ENCODE peak calls at places on chromosomes 3 and 15, in nine cellular contexts. E, U, H, K, I, J, A, Q and Y are unnamed samples.

GRCh38 chr3:149221783-149222517 is at the start of gene CP:
- DNase-seq in J (no peak), E (peak), A (no peak), H (no peak), Q (no peak), U (no peak), I (no peak), K (no peak), Y (no peak)

GRCh38 chr3:11386413-11387155 is 114.4 kb downstream of the ATG7 start:
- DNase-seq in Q (no peak), K (peak), J (no peak), I (no peak), H (no peak), U (no peak), A (no peak), E (peak), Y (no peak)

GRCh38 chr3:166190360-166190759 is 353.1 kb upstream of the BCHE start:
- DNase-seq in U (no peak), A (no peak), Q (no peak), K (peak), I (no peak), H (peak), J (no peak), E (no peak), Y (no peak)

GRCh38 chr3:9068044-9068443 is 104.8 kb upstream of the RAD18 start:
- DNase-seq in U (no peak), I (no peak), E (no peak), H (no peak), K (no peak), A (no peak), J (no peak), Q (no peak), Y (no peak)

GRCh38 chr3:27943106-27943505 is 221.0 kb upstream of the EOMES start:
- DNase-seq in U (no peak), Q (no peak), K (peak), A (no peak), H (peak), J (no peak), I (no peak), E (peak), Y (no peak)

GRCh38 chr3:24192004-24192403 is 246.9 kb downstream of the NR1D2 start:
- DNase-seq in K (no peak), A (no peak), E (no peak), I (no peak), H (no peak), J (no peak), Q (no peak), U (no peak), Y (no peak)

GRCh38 chr3:133476971-133477375 is 77.1 kb downstream of the BFSP2 start:
- DNase-seq in H (no peak), I (no peak), U (no peak), Q (no peak), J (no peak), A (no peak), E (no peak), K (no peak), Y (no peak)

GRCh38 chr3:105629725-105630124 is 239.1 kb downstream of the CBLB start:
- DNase-seq in U (no peak), K (peak), A (no peak), J (no peak), Q (no peak), I (no peak), E (no peak), H (no peak), Y (no peak)

GRCh38 chr3:133083395-133083794 is 45.2 kb downstream of the TMEM108 start:
- DNase-seq in I (no peak), K (no peak), A (no peak), E (no peak), Q (no peak), J (no peak), U (no peak), H (no peak), Y (no peak)

GRCh38 chr3:161851941-161852566 is 355.4 kb downstream of the OTOL1 start:
- DNase-seq in Q (peak), E (peak), J (no peak), U (peak), I (peak), H (peak), K (peak), A (peak), Y (no peak)

GRCh38 chr3:180747805-180748361 is 68.6 kb upstream of the CCDC39 start:
- DNase-seq in Q (no peak), I (no peak), H (no peak), U (no peak), J (no peak), K (no peak), A (no peak), E (no peak), Y (no peak)

GRCh38 chr3:115986555-115987207 is 363.4 kb downstream of the GAP43 start:
- DNase-seq in K (peak), Q (no peak), U (no peak), E (peak), I (no peak), A (no peak), H (peak), J (no peak), Y (no peak)

GRCh38 chr3:9767418-9767817 is 2.3 kb downstream of the CAMK1 start:
- DNase-seq in J (no peak), I (no peak), K (no peak), A (no peak), H (no peak), U (no peak), E (no peak), Q (no peak), Y (no peak)

GRCh38 chr15:50128266-50128665 is 9.2 kb upstream of the ATP8B4 start:
- DNase-seq in H (peak), U (no peak), I (peak), J (no peak), A (peak), K (no peak), E (no peak), Q (peak), Y (no peak)

GRCh38 chr3:119817964-119818363 is 36.1 kb downstream of the NR1I2 start:
- DNase-seq in Q (no peak), I (no peak), U (no peak), E (no peak), K (no peak), J (no peak), H (peak), A (no peak), Y (no peak)

GRCh38 chr15:84759018-84759417 is 10.6 kb downstream of the ZNF592 start:
- DNase-seq in H (no peak), U (no peak), A (no peak), E (no peak), J (no peak), K (no peak), I (no peak), Q (no peak), Y (no peak)

GRCh38 chr3:105040026-105040622 is 326.6 kb upstream of the ALCAM start:
- DNase-seq in U (no peak), K (no peak), H (peak), E (peak), A (no peak), J (no peak), Q (no peak), I (no peak), Y (no peak)

GRCh38 chr3:100650651-100651611 is 41.5 kb downstream of the ADGRG7 start:
- DNase-seq in J (no peak), H (no peak), K (peak), U (no peak), I (no peak), E (peak), Q (no peak), A (no peak), Y (no peak)

GRCh38 chr3:5194801-5195509 is 7.4 kb downstream of the EDEM1 start:
- DNase-seq in E (peak), Q (no peak), U (no peak), I (no peak), K (peak), H (peak), J (no peak), A (no peak), Y (no peak)

GRCh38 chr3:161560006-161560637 is 63.5 kb downstream of the OTOL1 start:
- DNase-seq in J (no peak), H (peak), I (peak), Q (no peak), U (peak), E (peak), K (peak), A (no peak), Y (no peak)

GRCh38 chr15:90870354-90871096 is 2.1 kb downstream of the FURIN start:
- DNase-seq in J (no peak), I (no peak), A (no peak), Q (no peak), H (peak), E (peak), U (no peak), K (no peak), Y (no peak)

GRCh38 chr15:54374184-54374947 is 396.1 kb downstream of the UNC13C start:
- DNase-seq in A (no peak), U (peak), H (peak), E (no peak), J (peak), Q (no peak), K (no peak), I (no peak), Y (peak)

GRCh38 chr3:72343078-72343477 is 505.2 kb downstream of the SHQ1 start:
- DNase-seq in U (no peak), I (no peak), J (no peak), K (peak), E (no peak), H (no peak), Q (no peak), A (no peak), Y (no peak)

GRCh38 chr15:96501362-96501761 is 170.9 kb downstream of the NR2F2 start:
- DNase-seq in K (no peak), Q (no peak), H (no peak), U (no peak), J (no peak), A (no peak), I (no peak), E (no peak), Y (no peak)

GRCh38 chr15:49644364-49644794 is 23.5 kb downstream of the DTWD1 start:
- DNase-seq in J (no peak), K (no peak), A (no peak), U (no peak), Q (no peak), H (peak), E (peak), I (no peak), Y (no peak)

GRCh38 chr15:74374648-74375302 is 7.3 kb upstream of the CYP11A1 start:
- DNase-seq in J (no peak), I (no peak), K (no peak), H (no peak), A (no peak), U (no peak), E (no peak), Q (no peak), Y (peak)

GRCh38 chr15:20645956-20646355 is 104.4 kb upstream of the GOLGA6L6 start:
- DNase-seq in K (no peak), U (no peak), A (peak), I (peak), J (no peak), H (no peak), E (peak), Q (no peak), Y (peak)

GRCh38 chr15:90364251-90364650 is 12.2 kb downstream of the ZNF774 start:
- DNase-seq in I (no peak), H (no peak), U (no peak), A (no peak), Q (no peak), E (peak), K (peak), J (no peak), Y (no peak)

GRCh38 chr3:143090486-143090885 is 29.1 kb upstream of the CHST2 start:
- DNase-seq in J (no peak), U (no peak), E (no peak), A (no peak), H (peak), K (no peak), Q (no peak), I (no peak), Y (no peak)

GRCh38 chr3:21654662-21655061 is 96.3 kb downstream of the ZNF385D start:
- DNase-seq in Q (no peak), A (no peak), E (peak), H (no peak), K (peak), I (no peak), U (no peak), J (no peak), Y (no peak)

GRCh38 chr15:75666823-75667501 is 19.2 kb downstream of the SNX33 start:
- DNase-seq in E (peak), K (peak), I (peak), U (no peak), H (peak), J (no peak), A (peak), Q (no peak), Y (peak)

GRCh38 chr3:30934208-30934550 is 39.7 kb upstream of the GADL1 start:
- DNase-seq in H (peak), A (no peak), E (peak), Q (no peak), I (no peak), U (no peak), J (no peak), K (peak), Y (no peak)

GRCh38 chr3:38713121-38713520 is 63.6 kb upstream of the SCN5A start:
- DNase-seq in A (no peak), E (no peak), J (no peak), K (no peak), I (no peak), Q (no peak), U (no peak), H (peak), Y (no peak)
- H3K27ac ChIP-seq in A (no peak), E (no peak), J (no peak), K (no peak), I (no peak), Q (no peak), U (no peak), H (no peak), Y (no peak)

DNA sequence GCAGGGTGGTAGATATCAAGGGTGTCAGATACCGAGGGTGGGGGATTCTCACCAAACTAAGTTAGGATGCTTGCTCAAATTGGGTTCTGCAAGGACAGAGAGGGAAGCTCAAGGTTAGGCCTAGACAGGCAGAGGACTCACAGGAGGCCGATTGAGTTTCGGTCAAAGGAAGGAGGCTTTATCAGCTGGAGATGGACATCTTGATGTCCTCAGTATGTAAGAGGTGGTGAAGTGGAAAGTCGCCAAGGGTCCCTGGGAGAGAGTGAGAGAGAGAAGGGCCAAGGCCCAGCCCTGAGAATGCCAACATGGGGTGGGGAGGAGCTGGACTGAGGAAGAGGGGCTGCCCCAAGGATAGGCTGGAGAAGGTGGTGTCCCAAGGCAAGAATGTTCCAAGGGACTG is 102.3 kb downstream of the ARNT2 start:
- DNase-seq in U (no peak), Q (no peak), K (no peak), A (no peak), E (no peak), I (no peak), H (no peak), J (no peak), Y (no peak)
- H3K27ac ChIP-seq in U (no peak), Q (no peak), K (no peak), A (peak), E (no peak), I (no peak), H (no peak), J (no peak), Y (no peak)

DNA sequence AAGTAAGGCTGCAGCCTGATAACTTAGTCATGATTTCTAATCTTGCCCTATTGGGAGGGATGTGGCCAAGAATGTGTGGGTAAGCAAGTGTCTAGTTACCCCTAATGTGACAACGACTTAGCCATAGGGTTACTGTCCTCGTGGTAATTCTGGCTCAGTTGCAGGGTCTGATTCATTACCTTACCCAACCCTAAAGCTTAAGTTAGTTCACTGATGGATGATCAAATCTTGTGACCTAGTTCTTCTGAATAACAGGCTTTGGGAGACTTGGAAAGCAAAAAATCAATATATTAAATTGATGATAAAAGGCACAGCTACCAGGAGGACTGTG is 1.6 kb upstream of the INTS14 start:
- DNase-seq in I (no peak), E (no peak), J (no peak), A (no peak), K (peak), Q (no peak), H (no peak), U (no peak), Y (no peak)
- H3K27ac ChIP-seq in I (no peak), E (peak), J (peak), A (no peak), K (no peak), Q (peak), H (no peak), U (peak), Y (no peak)

GRCh38 chr3:47412842-47413520 is 32.2 kb downstream of the PTPN23 start:
- DNase-seq in A (no peak), U (no peak), K (no peak), H (no peak), E (no peak), I (no peak), J (peak), Q (no peak), Y (no peak)

GRCh38 chr3:47412453-47412756 is 31.6 kb downstream of the PTPN23 start:
- DNase-seq in J (no peak), E (no peak), Q (no peak), I (no peak), A (no peak), K (no peak), H (no peak), U (no peak), Y (no peak)

GRCh38 chr3:47414666-47415587 is 34.1 kb downstream of the PTPN23 start:
- DNase-seq in Q (no peak), J (peak), I (no peak), E (no peak), H (no peak), K (no peak), A (no peak), U (no peak), Y (no peak)

GRCh38 chr3:47413751-47414150 is 32.9 kb downstream of the PTPN23 start:
- DNase-seq in U (no peak), I (no peak), J (peak), A (no peak), Q (no peak), K (no peak), E (no peak), H (no peak), Y (no peak)

DNA sequence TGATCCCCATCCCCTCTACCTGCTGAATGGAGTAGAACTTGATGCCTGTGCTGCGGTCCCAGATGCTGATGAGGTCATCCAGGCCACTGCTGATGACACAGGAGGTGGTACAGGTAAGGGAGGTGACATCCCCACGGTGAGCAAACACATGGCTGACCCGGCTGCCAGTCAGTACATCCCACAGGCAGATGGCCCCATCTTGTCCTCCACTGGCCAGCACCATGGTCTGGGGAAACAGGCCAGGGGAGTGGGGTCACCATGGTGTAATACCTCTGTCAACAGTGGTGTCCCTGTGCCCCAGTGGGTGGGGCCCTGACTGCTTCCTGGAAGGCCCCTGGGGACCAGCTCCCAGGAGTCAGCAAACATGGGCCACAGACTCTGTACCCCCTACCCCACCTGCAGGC is 33.3 kb downstream of the PTPN23 start:
- DNase-seq in U (no peak), Q (no peak), H (no peak), E (no peak), K (no peak), A (no peak), J (no peak), I (no peak), Y (no peak)
- H3K27ac ChIP-seq in U (no peak), Q (peak), H (no peak), E (no peak), K (no peak), A (no peak), J (no peak), I (no peak), Y (no peak)

DNA sequence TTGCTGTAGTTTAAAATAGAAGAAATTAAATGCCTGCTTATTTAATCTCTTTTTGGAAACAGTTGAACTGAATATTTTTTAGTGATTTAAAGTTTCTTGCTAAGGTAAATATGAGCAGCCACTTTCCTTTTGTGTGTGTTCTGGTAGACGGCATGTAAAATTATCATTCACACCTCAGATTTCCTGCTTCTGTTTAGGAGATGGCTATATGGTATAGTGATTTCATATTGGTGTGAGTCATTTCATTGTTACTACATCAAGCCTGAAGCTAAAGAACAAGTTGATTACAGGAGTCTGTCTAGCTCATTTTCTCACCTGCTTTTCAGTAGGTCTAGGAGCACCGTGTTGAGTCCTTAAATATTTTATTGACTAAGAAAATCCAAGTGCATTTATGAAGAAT is 2.2 kb downstream of the LRCH3 start:
- DNase-seq in I (no peak), A (no peak), Q (no peak), H (peak), K (peak), E (peak), J (no peak), U (no peak), Y (no peak)
- H3K27ac ChIP-seq in I (peak), A (no peak), Q (peak), H (no peak), K (peak), E (no peak), J (no peak), U (peak), Y (no peak)

GRCh38 chr3:34859741-34860140 is 779.6 kb upstream of the ARPP21 start:
- DNase-seq in A (no peak), E (peak), Q (no peak), H (peak), I (no peak), K (no peak), J (no peak), U (no peak), Y (no peak)
- H3K27ac ChIP-seq in A (no peak), E (no peak), Q (no peak), H (no peak), I (no peak), K (no peak), J (no peak), U (no peak), Y (no peak)

GRCh38 chr15:71050461-71050860 is 64.8 kb upstream of the THSD4 start:
- DNase-seq in I (no peak), A (no peak), K (no peak), E (no peak), H (no peak), J (no peak), U (no peak), Q (no peak), Y (no peak)
- H3K27ac ChIP-seq in I (no peak), A (no peak), K (peak), E (no peak), H (no peak), J (no peak), U (no peak), Q (no peak), Y (no peak)

GRCh38 chr3:70849911-70850699 is 537.7 kb upstream of the MDFIC2 start:
- DNase-seq in K (peak), Q (no peak), A (no peak), E (peak), I (no peak), J (no peak), U (no peak), H (peak), Y (no peak)
- H3K27ac ChIP-seq in K (peak), Q (peak), A (no peak), E (no peak), I (no peak), J (no peak), U (no peak), H (no peak), Y (no peak)